ENCODE peak calls at places on chromosomes 7 and 10, in nine cellular contexts. F, Y, A, I, H, M, L, N and B are unnamed samples.

GRCh38 chr10:69481280-69481679 is 30.0 kb downstream of the TSPAN15 start:
- DNase-seq in F (no peak), N (no peak), L (no peak), M (no peak), A (peak; percentile 70), I (no peak), H (no peak), Y (no peak), B (peak; percentile 93)

GRCh38 chr7:44383566-44383965 is 58.2 kb upstream of the CAMK2B start:
- DNase-seq in H (peak; percentile 10), F (no peak), I (no peak), Y (no peak), L (no peak), N (no peak), M (no peak), A (no peak), B (no peak)

GRCh38 chr10:101293007-101293723 is 60.8 kb upstream of the BTRC start:
- DNase-seq in Y (no peak), A (no peak), F (peak; percentile 52), H (no peak), M (no peak), I (no peak), L (peak; percentile 65), N (no peak), B (no peak)

GRCh38 chr10:116849271-116850057 is at the start of gene ENO4:
- DNase-seq in Y (peak; percentile 83), I (peak; percentile 80), N (peak; percentile 45), L (peak; percentile 93), A (no peak), M (peak; percentile 68), H (peak; percentile 52), F (peak; percentile 92), B (no peak)

GRCh38 chr10:27390681-27391080 is 113.4 kb upstream of the RAB18 start:
- DNase-seq in M (no peak), Y (no peak), I (no peak), H (no peak), N (no peak), A (no peak), L (no peak), F (no peak), B (no peak)

GRCh38 chr7:82841828-82842227 is 320.9 kb downstream of the PCLO start:
- DNase-seq in I (no peak), F (no peak), H (no peak), L (no peak), N (no peak), Y (no peak), A (no peak), M (no peak), B (no peak)

GRCh38 chr10:68135922-68136718 is 26.8 kb downstream of the MYPN start:
- DNase-seq in A (no peak), L (peak; percentile 13), F (no peak), Y (no peak), N (no peak), M (no peak), H (no peak), I (no peak), B (no peak)

GRCh38 chr7:50418086-50418515 is 32.0 kb downstream of the FIGNL1 start:
- DNase-seq in M (peak; percentile 55), A (peak; percentile 60), I (peak; percentile 79), N (peak; percentile 69), F (peak; percentile 79), L (peak; percentile 87), Y (peak; percentile 29), H (peak; percentile 29), B (peak; percentile 98)

GRCh38 chr10:79051766-79052165 is 17.0 kb upstream of the ZMIZ1 start:
- DNase-seq in F (peak; percentile 11), M (peak; percentile 2), A (no peak), Y (no peak), H (no peak), L (no peak), I (no peak), N (no peak), B (no peak)

GRCh38 chr7:94580601-94581000 is 71.0 kb downstream of the CASD1 start:
- DNase-seq in F (no peak), L (peak; percentile 37), M (no peak), I (no peak), H (peak; percentile 21), A (no peak), Y (peak; percentile 51), N (no peak), B (no peak)

GRCh38 chr10:112775347-112775746 is 174.7 kb upstream of the TCF7L2 start:
- DNase-seq in H (no peak), L (no peak), F (no peak), N (no peak), Y (no peak), M (no peak), A (no peak), I (no peak), B (no peak)

GRCh38 chr10:80599424-80599847 is 61.7 kb downstream of the SH2D4B start:
- DNase-seq in A (no peak), M (peak; percentile 36), I (peak; percentile 35), H (no peak), N (peak; percentile 25), F (peak; percentile 73), Y (no peak), L (peak; percentile 19), B (peak; percentile 78)

GRCh38 chr10:9214618-9215017 is 1160.1 kb downstream of the GATA3 start:
- DNase-seq in I (no peak), M (no peak), A (no peak), H (no peak), L (no peak), Y (no peak), N (no peak), F (no peak), B (no peak)

GRCh38 chr7:101156866-101157589 is 2.8 kb downstream of the AP1S1 start:
- DNase-seq in I (no peak), L (no peak), M (no peak), Y (no peak), F (no peak), N (no peak), H (no peak), A (no peak), B (no peak)

GRCh38 chr10:24727811-24728210 is 4.1 kb upstream of the ARHGAP21 start:
- DNase-seq in H (no peak), Y (no peak), N (no peak), A (no peak), L (no peak), M (no peak), F (no peak), I (no peak), B (no peak)